ENCODE peak calls at places on chromosome 14, in eight cellular contexts. K is glutamatergic neuron, P is nephron progenitor cell, X is SW480, H is PC-3, Y is EH, S is ACHN, M is NCI-H1436. N is an unnamed sample.

GRCh38 chr14:95274874-95275273 is 44.8 kb downstream of the CLMN start:
- DNase-seq in Y (no peak), M (no peak), P (no peak), H (no peak), X (no peak), K (no peak), S (no peak), N (no peak)

GRCh38 chr14:70113211-70113610 is 75.5 kb downstream of the SLC8A3 start:
- DNase-seq in P (no peak), S (no peak), M (no peak), H (no peak), X (no peak), Y (no peak), K (no peak), N (no peak)

GRCh38 chr14:54252072-54252730 is 144.6 kb upstream of the CDKN3 start:
- DNase-seq in P (no peak), Y (peak; percentile 79), K (no peak), M (no peak), H (peak; percentile 100), S (peak; percentile 89), X (peak; percentile 98), N (peak; percentile 87)

GRCh38 chr14:99067141-99067920 is 204.7 kb downstream of the BCL11B start:
- DNase-seq in H (no peak), S (no peak), Y (no peak), P (no peak), M (no peak), K (no peak), X (no peak), N (no peak)

GRCh38 chr14:96911499-96912130 is 114.4 kb downstream of the VRK1 start:
- DNase-seq in P (no peak), M (no peak), H (no peak), K (no peak), S (no peak), Y (no peak), X (no peak), N (no peak)

GRCh38 chr14:56124296-56124695 is 6.1 kb downstream of the PELI2 start:
- DNase-seq in M (no peak), Y (peak; percentile 79), S (no peak), H (no peak), P (no peak), X (no peak), K (no peak), N (peak; percentile 51)

GRCh38 chr14:54686219-54686870 is 119.4 kb downstream of the SAMD4A start:
- DNase-seq in S (no peak), H (peak; percentile 92), Y (peak; percentile 96), K (no peak), P (no peak), X (no peak), M (no peak), N (peak; percentile 91)

GRCh38 chr14:63155511-63156189 is 48.6 kb upstream of the RHOJ start:
- DNase-seq in Y (peak; percentile 64), K (no peak), X (no peak), P (no peak), H (no peak), M (no peak), S (no peak), N (no peak)

GRCh38 chr14:51356381-51356780 is 116.3 kb downstream of the TMX1 start:
- DNase-seq in Y (no peak), M (no peak), X (no peak), K (no peak), S (no peak), H (no peak), P (no peak), N (peak; percentile 74)

GRCh38 chr14:100653409-100653808 is 66.2 kb upstream of the BEGAIN start:
- DNase-seq in H (no peak), M (no peak), S (no peak), K (peak; percentile 58), X (no peak), Y (no peak), P (peak; percentile 48), N (no peak)

GRCh38 chr14:72699852-72700257 is 194.0 kb downstream of the DPF3 start:
- DNase-seq in Y (peak; percentile 88), S (no peak), P (no peak), M (no peak), H (no peak), K (no peak), X (no peak), N (peak; percentile 96)

GRCh38 chr14:78983126-78983525 is 813.0 kb downstream of the NRXN3 start:
- DNase-seq in K (no peak), P (no peak), M (no peak), H (no peak), X (no peak), S (no peak), Y (peak; percentile 80), N (peak; percentile 38)

GRCh38 chr14:105322791-105323556 is 8.4 kb downstream of the PACS2 start:
- DNase-seq in K (peak; percentile 32), X (no peak), S (no peak), H (no peak), M (no peak), Y (peak; percentile 34), P (no peak), N (no peak)

GRCh38 chr14:95222151-95222631 is 64.9 kb upstream of the DICER1 start:
- DNase-seq in X (no peak), M (no peak), K (no peak), H (peak; percentile 5), Y (peak; percentile 27), P (no peak), S (peak; percentile 12), N (peak; percentile 57)

GRCh38 chr14:53156238-53156637 is 3.1 kb upstream of the DDHD1 start:
- DNase-seq in P (no peak), S (no peak), Y (no peak), K (no peak), M (peak; percentile 17), H (no peak), X (no peak), N (no peak)

GRCh38 chr14:68910540-68910939 is 68.6 kb downstream of the ACTN1 start:
- DNase-seq in P (no peak), X (no peak), M (no peak), S (peak; percentile 18), Y (no peak), H (no peak), K (no peak), N (no peak)

GRCh38 chr14:104749111-104749649 is 3.8 kb upstream of the SIVA1 start:
- DNase-seq in K (no peak), P (no peak), H (peak; percentile 70), M (no peak), X (peak; percentile 60), Y (peak; percentile 82), S (no peak), N (peak; percentile 77)

GRCh38 chr14:60865378-60866127 is 115.3 kb downstream of the TRMT5 start:
- DNase-seq in X (no peak), K (no peak), Y (no peak), H (no peak), P (no peak), S (no peak), M (no peak), N (no peak)

GRCh38 chr14:65258391-65258790 is 154.1 kb upstream of the FUT8 start:
- DNase-seq in S (peak; percentile 35), Y (peak; percentile 74), K (no peak), P (no peak), M (no peak), X (no peak), H (peak; percentile 91), N (peak; percentile 66)

GRCh38 chr14:103391048-103391447 is 5.8 kb downstream of the MARK3 start:
- DNase-seq in M (no peak), X (peak; percentile 91), K (no peak), S (peak; percentile 63), Y (peak; percentile 88), H (peak; percentile 77), P (no peak), N (peak; percentile 92)

GRCh38 chr14:59897757-59898383 is 22.1 kb upstream of the LRRC9 start:
- DNase-seq in K (peak; percentile 43), Y (peak; percentile 7), M (peak; percentile 17), X (peak; percentile 34), H (peak; percentile 87), P (peak; percentile 23), S (peak; percentile 8), N (no peak)

GRCh38 chr14:69953266-69953905 is 74.2 kb downstream of the SMOC1 start:
- DNase-seq in H (no peak), P (no peak), M (no peak), S (no peak), K (no peak), Y (no peak), X (no peak), N (no peak)

GRCh38 chr14:102086346-102086971 is 385 bp downstream of the HSP90AA1 start:
- DNase-seq in Y (peak; percentile 79), K (peak; percentile 40), P (no peak), S (peak; percentile 39), X (peak; percentile 53), M (peak; percentile 29), H (peak; percentile 52), N (peak; percentile 68)

GRCh38 chr14:89182326-89182725 is 234.7 kb downstream of the FOXN3 start:
- DNase-seq in X (no peak), S (no peak), K (no peak), M (no peak), P (no peak), Y (no peak), H (no peak), N (no peak)

GRCh38 chr14:57212919-57213318 is 55.8 kb downstream of the EXOC5 start:
- DNase-seq in Y (peak; percentile 7), P (no peak), K (no peak), S (no peak), M (no peak), H (peak; percentile 55), X (no peak), N (no peak)

GRCh38 chr14:74697543-74697942 is 15.3 kb downstream of the AREL1 start:
- DNase-seq in Y (peak; percentile 90), M (no peak), S (no peak), K (no peak), P (no peak), X (no peak), H (no peak), N (peak; percentile 79)

GRCh38 chr14:102055181-102055901 is 31.5 kb downstream of the HSP90AA1 start:
- DNase-seq in P (no peak), Y (peak; percentile 89), K (no peak), H (no peak), S (peak; percentile 49), X (no peak), M (no peak), N (peak; percentile 76)

GRCh38 chr14:80212025-80212402 is 710 bp upstream of the DIO2 start:
- DNase-seq in Y (peak; percentile 87), K (no peak), X (no peak), S (peak; percentile 9), H (no peak), M (no peak), P (no peak), N (peak; percentile 60)

GRCh38 chr14:69663322-69663686 is 51.9 kb downstream of the SUSD6 start:
- DNase-seq in H (peak; percentile 22), Y (no peak), K (no peak), P (no peak), M (no peak), S (no peak), X (no peak), N (no peak)

GRCh38 chr14:55731881-55732498 is 152.0 kb downstream of the KTN1 start:
- DNase-seq in K (peak; percentile 58), X (no peak), P (peak; percentile 44), H (peak; percentile 80), S (peak; percentile 28), Y (peak; percentile 47), M (peak; percentile 14), N (peak; percentile 8)

GRCh38 chr14:59564356-59564755 is 12.3 kb downstream of the CCDC175 start:
- DNase-seq in M (no peak), P (no peak), S (no peak), X (no peak), K (no peak), H (no peak), Y (no peak), N (no peak)

N was measured in AG10803.